ENCODE peak calls at places on chromosomes 4 and X, in five cellular contexts. C is spleen, R is kidney epithelial cell, A is lower lobe of right lung, E is suprapubic skin. F is an unnamed sample.

GRCh38 chrX:150361070-150361776 is 1.9 kb upstream of the MAMLD1 start:
- DNase-seq in C (peak; percentile 80), R (no peak), A (peak; percentile 38), E (no peak), F (no peak)

GRCh38 chr4:120718979-120719566 is 203.5 kb downstream of the PRDM5 start:
- DNase-seq in C (no peak), R (no peak), A (no peak), E (no peak), F (peak; percentile 3)

GRCh38 chr4:78704981-78705757 is 71.0 kb upstream of the BMP2K start:
- DNase-seq in C (no peak), R (no peak), A (no peak), E (no peak), F (peak; percentile 21)

GRCh38 chr4:53548662-53549061 is 42.6 kb downstream of the LNX1 start:
- DNase-seq in C (no peak), R (no peak), A (no peak), E (no peak), F (no peak)

GRCh38 chr4:8029689-8030088 is 90.0 kb upstream of the AFAP1 start:
- DNase-seq in C (no peak), R (no peak), A (no peak), E (no peak), F (no peak)

GRCh38 chrX:17077349-17077748 is 130.9 kb downstream of the REPS2 start:
- DNase-seq in C (no peak), R (no peak), A (no peak), E (no peak), F (no peak)

GRCh38 chr4:106201373-106201772 is 114.6 kb downstream of the TBCK start:
- DNase-seq in C (no peak), R (no peak), A (no peak), E (no peak), F (no peak)

GRCh38 chrX:139179592-139179991 is 350.9 kb upstream of the F9 start:
- DNase-seq in C (no peak), R (no peak), A (no peak), E (no peak), F (no peak)

GRCh38 chrX:40579139-40579538 is 1.6 kb upstream of the ATP6AP2 start:
- DNase-seq in C (no peak), R (no peak), A (no peak), E (no peak), F (no peak)
- H3K4me3 ChIP-seq in C (no peak overlapping the region), R (no peak overlapping the region), A (no peak overlapping the region), E (no peak overlapping the region), F (no peak overlapping the region)

DNA sequence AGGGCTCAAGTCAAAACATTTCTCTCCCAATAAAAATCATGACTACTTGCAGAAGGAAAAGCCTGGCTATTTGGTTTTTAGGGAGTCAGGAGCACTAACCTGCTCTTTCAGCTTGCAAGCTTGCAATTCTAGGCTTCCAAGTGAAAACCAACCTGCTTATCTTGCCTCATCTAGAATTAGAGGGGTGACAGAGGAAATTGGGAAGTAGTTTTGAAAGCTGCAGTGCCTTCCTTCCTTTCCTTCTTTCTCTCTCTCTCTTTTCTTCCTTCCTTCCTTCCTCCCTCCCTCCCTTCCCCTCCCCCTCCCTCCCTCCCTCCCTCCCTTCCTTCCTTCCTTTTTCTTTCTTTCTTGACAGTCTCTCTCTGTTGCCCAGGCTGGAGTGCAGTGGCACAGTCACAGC is 417.5 kb downstream of the KCNIP4 start:
- DNase-seq in C (no peak), R (no peak), A (no peak), E (no peak), F (no peak)
- H3K36me3 ChIP-seq in C (no peaks in the 10 kb centered on the region), R (no peaks in the 10 kb centered on the region), A (no peaks in the 10 kb centered on the region), E (no peaks in the 10 kb centered on the region), F (no peaks in the 10 kb centered on the region)

DNA sequence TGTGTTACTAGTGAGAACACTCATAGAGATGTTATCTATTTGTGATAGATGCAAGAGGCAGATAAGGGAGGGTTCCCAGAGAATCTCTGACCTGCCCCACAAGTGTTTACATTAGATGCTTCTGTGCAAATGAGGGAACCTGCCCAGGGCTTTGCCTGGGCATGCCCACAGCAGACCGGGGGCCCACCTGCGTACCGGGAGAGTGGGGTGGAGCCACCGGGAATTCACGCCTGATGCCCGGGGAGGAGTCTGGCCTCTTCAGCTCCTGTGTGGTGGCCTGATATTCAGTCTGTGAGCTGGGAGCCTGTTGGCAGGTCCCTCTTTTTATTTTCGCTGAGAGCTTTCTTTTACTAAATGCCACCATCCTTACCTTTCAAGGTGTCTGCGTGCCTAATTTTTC is 155.7 kb downstream of the SNCA start:
- DNase-seq in C (peak; percentile 69), R (no peak), A (no peak), E (no peak), F (no peak)
- H3K4me3 ChIP-seq in C (no peak overlapping the region), R (no peak overlapping the region), A (no peak overlapping the region), E (peak overlapping the region; percentile 20), F (no peak overlapping the region)

DNA sequence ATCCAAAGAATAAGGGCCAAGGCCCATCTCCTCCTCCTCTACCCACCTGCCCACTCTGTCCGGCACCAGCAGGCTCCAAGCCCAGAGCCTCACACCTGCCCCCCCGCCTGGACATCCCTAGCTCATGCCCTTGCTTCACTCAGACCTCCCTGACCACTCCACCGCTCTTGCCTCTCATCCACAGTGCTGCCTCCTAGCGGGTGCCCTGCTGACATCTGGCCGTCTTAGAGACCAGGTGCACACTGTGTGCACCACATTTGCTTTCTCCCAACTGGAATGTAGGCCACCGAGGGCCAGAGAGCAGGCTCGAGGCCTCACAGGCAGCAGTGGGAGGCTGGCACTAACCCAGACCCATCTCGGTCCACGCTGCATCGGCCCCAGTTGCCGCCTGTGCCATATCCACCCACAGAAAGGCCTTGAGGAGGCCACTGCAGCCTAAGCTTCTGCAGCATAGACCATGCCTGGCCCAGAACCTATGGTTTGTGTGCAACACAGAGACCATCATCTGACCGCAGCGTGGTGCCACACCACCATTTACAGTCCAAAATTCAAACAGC is 13.5 kb downstream of the LETM1 start:
- DNase-seq in C (no peak), R (no peak), A (no peak), E (no peak), F (no peak)
- H3K36me3 ChIP-seq in C (peaks cover 45% of the 10 kb centered on the region), R (no peaks in the 10 kb centered on the region), A (peaks cover 88% of the 10 kb centered on the region), E (peaks cover 78% of the 10 kb centered on the region), F (peaks cover 15% of the 10 kb centered on the region)

DNA sequence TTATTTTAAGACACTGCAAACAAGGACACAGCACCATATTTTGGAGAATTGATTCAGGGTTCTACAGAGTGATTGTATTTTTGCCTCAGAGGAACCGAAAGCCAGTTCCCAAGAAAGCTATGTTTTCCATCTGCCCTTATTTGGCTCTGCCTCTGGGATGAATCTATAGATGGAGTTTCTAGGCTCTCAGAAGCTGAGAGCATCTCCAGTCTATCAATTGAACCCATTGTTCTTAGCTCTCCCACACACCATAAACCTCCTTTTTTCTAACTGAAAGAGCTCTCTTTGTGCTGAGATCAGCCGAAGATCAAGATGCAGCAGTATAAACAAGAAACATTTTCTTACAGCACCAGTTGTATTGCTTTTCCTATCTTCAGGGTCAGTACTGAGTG is 16.9 kb downstream of the PLP1 start:
- DNase-seq in C (no peak), R (no peak), A (no peak), E (no peak), F (no peak)
- H3K4me3 ChIP-seq in C (no peak overlapping the region), R (no peak overlapping the region), A (no peak overlapping the region), E (no peak overlapping the region), F (peak overlapping the region; percentile 37)

GRCh38 chr4:113504422-113504821 is 257.1 kb downstream of the CAMK2D start:
- DNase-seq in C (no peak), R (no peak), A (no peak), E (no peak), F (no peak)

GRCh38 chr4:113502883-113503282 is 258.7 kb downstream of the CAMK2D start:
- DNase-seq in C (no peak), R (no peak), A (no peak), E (no peak), F (no peak)

GRCh38 chr4:113505057-113505456 is 256.5 kb downstream of the CAMK2D start:
- DNase-seq in C (no peak), R (no peak), A (no peak), E (no peak), F (no peak)

GRCh38 chr4:113503691-113504090 is 257.8 kb downstream of the CAMK2D start:
- DNase-seq in C (no peak), R (no peak), A (no peak), E (no peak), F (no peak)

DNA sequence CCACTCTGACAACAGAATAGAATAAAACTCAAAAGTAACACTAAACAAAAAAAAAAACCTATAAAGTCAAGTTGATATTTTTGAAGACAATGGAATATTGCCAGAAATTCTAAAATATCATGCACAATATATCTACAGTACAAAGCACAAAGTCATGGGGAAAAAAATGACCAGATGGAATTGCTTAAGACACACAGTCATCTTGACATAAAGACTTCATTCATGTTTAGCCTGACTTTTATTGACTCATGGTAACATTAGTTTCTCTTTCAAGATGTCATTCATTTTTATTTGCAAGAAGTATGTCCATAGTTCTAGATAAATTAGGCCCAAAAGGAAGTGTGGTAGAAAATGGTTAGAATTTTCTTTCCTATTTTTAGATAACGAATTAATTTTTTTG is 259.1 kb downstream of the CAMK2D start:
- DNase-seq in C (no peak), R (peak; percentile 2), A (no peak), E (no peak), F (no peak)
- H3K36me3 ChIP-seq in C (peaks cover 6% of the 10 kb centered on the region), R (no peaks in the 10 kb centered on the region), A (peaks cover 7% of the 10 kb centered on the region), E (peaks cover 22% of the 10 kb centered on the region), F (no peaks in the 10 kb centered on the region)

DNA sequence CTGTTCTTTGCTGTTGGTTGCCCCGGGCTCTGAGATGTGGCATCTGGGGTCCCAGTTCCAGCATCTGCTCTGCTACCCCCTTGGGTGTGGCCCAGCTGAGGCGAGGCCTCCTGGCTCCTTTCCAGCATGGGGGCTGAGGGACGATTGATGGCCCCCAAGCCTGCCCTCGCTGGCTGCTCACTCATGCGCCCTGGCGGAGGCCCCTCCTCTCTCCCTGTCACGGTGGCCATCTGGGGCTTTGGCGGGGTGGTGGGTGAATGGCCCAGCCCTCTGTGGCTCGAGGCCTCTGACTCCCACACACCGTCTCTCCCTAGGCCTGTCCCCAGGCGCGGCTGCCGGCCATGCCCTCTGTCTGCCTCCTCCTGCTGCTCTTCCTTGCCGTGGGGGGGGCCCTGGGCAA is 1.8 kb downstream of the PLXNA3 start:
- DNase-seq in C (no peak), R (no peak), A (no peak), E (no peak), F (no peak)
- H3K4me3 ChIP-seq in C (no peak overlapping the region), R (peak overlapping the region; percentile 70), A (peak overlapping the region; percentile 68), E (peak overlapping the region; percentile 62), F (no peak overlapping the region)

GRCh38 chr4:82360298-82361177 is 13.3 kb downstream of the HNRNPD start:
- DNase-seq in C (no peak), R (no peak), A (no peak), E (no peak), F (no peak)

GRCh38 chr4:82362565-82362964 is 11.2 kb downstream of the HNRNPD start:
- DNase-seq in C (peak; percentile 64), R (no peak), A (no peak), E (no peak), F (no peak)

GRCh38 chr4:82367438-82368097 is 6.2 kb downstream of the HNRNPD start:
- DNase-seq in C (no peak), R (no peak), A (no peak), E (no peak), F (no peak)

GRCh38 chr4:82358773-82359324 is 14.9 kb downstream of the HNRNPD start:
- DNase-seq in C (no peak), R (no peak), A (no peak), E (no peak), F (no peak)

GRCh38 chr4:82363896-82364487 is 9.8 kb downstream of the HNRNPD start:
- DNase-seq in C (no peak), R (no peak), A (no peak), E (no peak), F (no peak)
- H3K36me3 ChIP-seq in C (no peaks in the 10 kb centered on the region), R (no peaks in the 10 kb centered on the region), A (peaks cover 25% of the 10 kb centered on the region), E (peaks cover 3% of the 10 kb centered on the region), F (peaks cover 62% of the 10 kb centered on the region)